ENCODE peak calls at places on chromosomes 12 and 14, in nine cellular contexts. G, O, Y, P, S, X, L, M and V are unnamed samples.

GRCh38 chr12:32002848-32003493 is 43.8 kb downstream of the RESF1 start:
- DNase-seq in G (no peak), O (no peak), Y (no peak), P (no peak), S (no peak), X (no peak), L (no peak), M (no peak), V (no peak)

GRCh38 chr12:116537149-116537904 is 21.9 kb upstream of the MAP1LC3B2 start:
- DNase-seq in G (no peak), O (no peak), Y (no peak), P (no peak), S (no peak), X (no peak), L (peak; percentile 13), M (peak; percentile 28), V (no peak)

GRCh38 chr12:4027412-4027811 is 154.2 kb upstream of the PARP11 start:
- DNase-seq in G (no peak), O (no peak), Y (peak; percentile 43), P (peak; percentile 53), S (no peak), X (no peak), L (no peak), M (peak; percentile 61), V (no peak)

GRCh38 chr14:73140924-73141323 is 4.6 kb downstream of the PSEN1 start:
- DNase-seq in G (no peak), O (no peak), Y (no peak), P (no peak), S (no peak), X (no peak), L (no peak), M (no peak), V (no peak)

GRCh38 chr14:73059326-73059725 is 992 bp downstream of the RBM25 start:
- DNase-seq in G (peak; percentile 20), O (no peak), Y (no peak), P (no peak), S (no peak), X (no peak), L (no peak), M (no peak), V (no peak)

GRCh38 chr12:132560421-132560830 is 50.0 kb downstream of the LRCOL1 start:
- DNase-seq in G (peak; percentile 49), O (peak; percentile 54), Y (no peak), P (peak; percentile 27), S (no peak), X (no peak), L (peak; percentile 46), M (peak; percentile 33), V (peak; percentile 62)

GRCh38 chr12:116136340-116136739 is 141.2 kb downstream of the MED13L start:
- DNase-seq in G (no peak), O (no peak), Y (no peak), P (no peak), S (no peak), X (no peak), L (no peak), M (no peak), V (no peak)

GRCh38 chr12:130433411-130433810 is 95.7 kb downstream of the PIWIL1 start:
- DNase-seq in G (no peak), O (peak; percentile 5), Y (no peak), P (no peak), S (no peak), X (no peak), L (no peak), M (no peak), V (no peak)